ENCODE peak calls at places on chromosomes 5 and 9, in four cellular contexts. G is AG08395; D is left cardiac atrium; T is activated CD8-positive, alpha-beta memory T cell treated with anti-CD3 and anti-CD28 coated beads for 24 hours. U is an unnamed sample.

GRCh38 chr5:100777680-100778281 is 125.3 kb downstream of the ST8SIA4 start:
- DNase-seq in G (peak; percentile 65), D (peak; percentile 20), T (no peak), U (peak; percentile 86)

GRCh38 chr5:108788142-108788541 is 40.4 kb downstream of the FER start:
- DNase-seq in G (no peak), D (peak; percentile 68), T (no peak), U (no peak)

GRCh38 chr9:136297016-136297691 is 6.7 kb downstream of the CCDC187 start:
- DNase-seq in G (no peak), D (no peak), T (no peak), U (no peak)

GRCh38 chr9:78397045-78397843 is 100.3 kb downstream of the PSAT1 start:
- DNase-seq in G (no peak), D (no peak), T (no peak), U (no peak)

GRCh38 chr9:114080773-114081440 is 2.8 kb upstream of the AMBP start:
- DNase-seq in G (no peak), D (no peak), T (no peak), U (no peak)

GRCh38 chr5:74865799-74866652 is at the start of gene FAM169A:
- DNase-seq in G (peak; percentile 45), D (peak; percentile 26), T (peak; percentile 81), U (peak; percentile 4)

GRCh38 chr5:127216143-127216542 is 74.5 kb upstream of the MEGF10 start:
- DNase-seq in G (no peak), D (no peak), T (no peak), U (no peak)

GRCh38 chr5:124527220-124527991 is 219.0 kb downstream of the ZNF608 start:
- DNase-seq in G (no peak), D (no peak), T (no peak), U (peak; percentile 64)

GRCh38 chr5:17000296-17000939 is 64.3 kb upstream of the MYO10 start:
- DNase-seq in G (peak; percentile 79), D (no peak), T (no peak), U (peak; percentile 98)

GRCh38 chr9:36214571-36214970 is 23.9 kb downstream of the CLTA start:
- DNase-seq in G (no peak), D (no peak), T (no peak), U (peak; percentile 87)

GRCh38 chr9:21102311-21102710 is 24.6 kb upstream of the IFNB1 start:
- DNase-seq in G (peak; percentile 17), D (no peak), T (no peak), U (peak; percentile 5)

GRCh38 chr5:3025392-3025791 is 273.9 kb upstream of the IRX2 start:
- DNase-seq in G (no peak), D (no peak), T (no peak), U (no peak)

GRCh38 chr5:76615759-76616158 is 7.4 kb downstream of the F2RL2 start:
- DNase-seq in G (no peak), D (no peak), T (no peak), U (no peak)

GRCh38 chr5:133754575-133755169 is 142.3 kb upstream of the FSTL4 start:
- DNase-seq in G (peak; percentile 25), D (no peak), T (peak; percentile 59), U (peak; percentile 41)

GRCh38 chr5:31574777-31575176 is 42.7 kb downstream of the C5orf22 start:
- DNase-seq in G (no peak), D (no peak), T (no peak), U (no peak)

GRCh38 chr5:54415896-54416640 is 39.4 kb upstream of the HSPB3 start:
- DNase-seq in G (peak; percentile 7), D (no peak), T (no peak), U (peak; percentile 2)

GRCh38 chr5:151451626-151452520 is 4.5 kb downstream of the SLC36A1 start:
- DNase-seq in G (peak; percentile 48), D (no peak), T (no peak), U (no peak)

GRCh38 chr5:1737790-1738405 is 61.7 kb downstream of the MRPL36 start:
- DNase-seq in G (peak; percentile 48), D (no peak), T (peak; percentile 69), U (peak; percentile 24)

GRCh38 chr5:116574682-116575634 is at the start of gene SEMA6A:
- DNase-seq in G (peak; percentile 85), D (peak; percentile 92), T (peak; percentile 76), U (peak; percentile 72)

GRCh38 chr9:35907732-35908483 is 1.4 kb upstream of the SPAAR start:
- DNase-seq in G (peak; percentile 84), D (peak; percentile 85), T (no peak), U (peak; percentile 91)

GRCh38 chr9:89342948-89343347 is 24.6 kb downstream of the SECISBP2 start:
- DNase-seq in G (no peak), D (no peak), T (no peak), U (no peak)

GRCh38 chr9:122057211-122057610 is 35.9 kb downstream of the TTLL11 start:
- DNase-seq in G (no peak), D (no peak), T (no peak), U (no peak)

GRCh38 chr5:111975133-111975532 is 218.1 kb upstream of the NREP start:
- DNase-seq in G (peak; percentile 14), D (no peak), T (no peak), U (peak; percentile 58)

U was measured in fibroblast of the aortic adventitia.